ENCODE peak calls at places on chromosome 16, in five cellular contexts. V is stimulated activated CD8-positive, alpha-beta memory T cell treated with anti-CD3 and anti-CD28 coated beads, Interleukin-4, amount 100 ng/mL, for 1 hour; X is left ventricle myocardium inferior; Y is Daoy; I is GM19239. Q is an unnamed sample.

GRCh38 chr16:13098536-13098935 is 197.1 kb downstream of the SHISA9 start:
- DNase-seq in V (no peak), X (no peak), Y (no peak), I (no peak), Q (no peak)

GRCh38 chr16:81996664-81997529 is 14.4 kb downstream of the SDR42E1 start:
- DNase-seq in V (no peak), X (no peak), Y (peak; percentile 71), I (no peak), Q (peak; percentile 18)

GRCh38 chr16:56301391-56301850 is 110.1 kb downstream of the GNAO1 start:
- DNase-seq in V (no peak), X (no peak), Y (peak; percentile 66), I (no peak), Q (no peak)

GRCh38 chr16:4675864-4676786 is 17.2 kb upstream of the NUDT16L1 start:
- DNase-seq in V (no peak), X (no peak), Y (no peak), I (no peak), Q (peak; percentile 53)

GRCh38 chr16:4682616-4683254 is 10.6 kb upstream of the NUDT16L1 start:
- DNase-seq in V (no peak), X (no peak), Y (no peak), I (no peak), Q (no peak)

GRCh38 chr16:87060026-87060986 is 256.9 kb downstream of the C16orf95 start:
- DNase-seq in V (no peak), X (no peak), Y (peak; percentile 45), I (no peak), Q (no peak)

GRCh38 chr16:54493076-54493475 is 206.5 kb upstream of the IRX3 start:
- DNase-seq in V (no peak), X (no peak), Y (peak; percentile 36), I (no peak), Q (no peak)

GRCh38 chr16:85673529-85674417 is 15.0 kb downstream of the GINS2 start:
- DNase-seq in V (no peak), X (peak; percentile 60), Y (peak; percentile 22), I (no peak), Q (peak; percentile 63)

GRCh38 chr16:50247123-50247905 is 19.0 kb upstream of the ADCY7 start:
- DNase-seq in V (no peak), X (no peak), Y (no peak), I (no peak), Q (no peak)

GRCh38 chr16:66588981-66589713 is 9.9 kb downstream of the CMTM2 start:
- DNase-seq in V (peak; percentile 37), X (no peak), Y (peak; percentile 55), I (peak; percentile 43), Q (peak; percentile 32)

GRCh38 chr16:56603589-56603988 is 4.8 kb upstream of the MT2A start:
- DNase-seq in V (no peak), X (peak; percentile 44), Y (peak; percentile 36), I (no peak), Q (peak; percentile 49)

GRCh38 chr16:73185737-73186136 is 137.8 kb upstream of the ZFHX3 start:
- DNase-seq in V (no peak), X (no peak), Y (no peak), I (no peak), Q (no peak)

GRCh38 chr16:23351360-23351759 is 49.3 kb downstream of the SCNN1B start:
- DNase-seq in V (no peak), X (no peak), Y (no peak), I (no peak), Q (no peak)

GRCh38 chr16:5064915-5065314 is 841 bp downstream of the C16orf89 start:
- DNase-seq in V (no peak), X (no peak), Y (peak; percentile 27), I (no peak), Q (no peak)

GRCh38 chr16:969508-970378 is 1.0 kb downstream of the LMF1 start:
- DNase-seq in V (no peak), X (peak; percentile 44), Y (no peak), I (no peak), Q (no peak)

GRCh38 chr16:65083181-65083845 is 38.5 kb downstream of the CDH11 start:
- DNase-seq in V (no peak), X (no peak), Y (no peak), I (no peak), Q (no peak)

GRCh38 chr16:651844-652243 is 2.7 kb downstream of the WDR90 start:
- DNase-seq in V (no peak), X (no peak), Y (no peak), I (no peak), Q (no peak)

GRCh38 chr16:20347666-20348364 is 4.7 kb downstream of the UMOD start:
- DNase-seq in V (no peak), X (no peak), Y (peak; percentile 17), I (no peak), Q (no peak)

GRCh38 chr16:87956169-87956770 is 5.0 kb downstream of the BANP start:
- DNase-seq in V (peak; percentile 43), X (peak; percentile 50), Y (no peak), I (peak; percentile 52), Q (no peak)

GRCh38 chr16:14473488-14473887 is 156.6 kb downstream of the PARN start:
- DNase-seq in V (no peak), X (no peak), Y (no peak), I (no peak), Q (no peak)

GRCh38 chr16:70398177-70398743 is 40.6 kb downstream of the ST3GAL2 start:
- DNase-seq in V (no peak), X (no peak), Y (no peak), I (no peak), Q (no peak)

GRCh38 chr16:30049871-30050270 is 15.7 kb upstream of the ALDOA start:
- DNase-seq in V (no peak), X (no peak), Y (no peak), I (no peak), Q (no peak)

GRCh38 chr16:55488306-55488705 is 9.3 kb downstream of the MMP2 start:
- DNase-seq in V (no peak), X (no peak), Y (peak; percentile 66), I (no peak), Q (no peak)

GRCh38 chr16:23320695-23321094 is 18.6 kb downstream of the SCNN1B start:
- DNase-seq in V (no peak), X (no peak), Y (no peak), I (no peak), Q (no peak)

GRCh38 chr16:88760424-88761142 is 24.4 kb downstream of the PIEZO1 start:
- DNase-seq in V (no peak), X (no peak), Y (no peak), I (no peak), Q (no peak)

GRCh38 chr16:265711-266110 is 10.0 kb downstream of the RGS11 start:
- DNase-seq in V (no peak), X (no peak), Y (no peak), I (no peak), Q (no peak)

GRCh38 chr16:51465026-51465425 is 314.0 kb upstream of the SALL1 start:
- DNase-seq in V (no peak), X (no peak), Y (peak; percentile 2), I (no peak), Q (no peak)

GRCh38 chr16:87705780-87706277 is 60.0 kb downstream of the KLHDC4 start:
- DNase-seq in V (no peak), X (no peak), Y (no peak), I (no peak), Q (no peak)

GRCh38 chr16:26598061-26598460 is 468.7 kb upstream of the C16orf82 start:
- DNase-seq in V (peak; percentile 35), X (no peak), Y (no peak), I (no peak), Q (no peak)

GRCh38 chr16:50261707-50262235 is 4.6 kb upstream of the ADCY7 start:
- DNase-seq in V (no peak), X (no peak), Y (no peak), I (no peak), Q (no peak)

GRCh38 chr16:85137323-85138072 is 25.2 kb upstream of the CIBAR2 start:
- DNase-seq in V (no peak), X (peak; percentile 96), Y (peak; percentile 65), I (no peak), Q (peak; percentile 91)

GRCh38 chr16:87822571-87822970 is 46.7 kb downstream of the SLC7A5 start:
- DNase-seq in V (no peak), X (no peak), Y (no peak), I (no peak), Q (no peak)

GRCh38 chr16:16052916-16053315 is 103.5 kb downstream of the ABCC1 start:
- DNase-seq in V (no peak), X (no peak), Y (peak; percentile 13), I (no peak), Q (no peak)

GRCh38 chr16:67212766-67213165 is 13.8 kb downstream of the ELMO3 start:
- DNase-seq in V (no peak), X (no peak), Y (no peak), I (no peak), Q (no peak)

GRCh38 chr16:71352466-71352865 is 6.1 kb upstream of the CALB2 start:
- DNase-seq in V (no peak), X (no peak), Y (no peak), I (no peak), Q (no peak)

GRCh38 chr16:18975109-18975508 is 8.6 kb upstream of the TMC7 start:
- DNase-seq in V (no peak), X (no peak), Y (no peak), I (no peak), Q (no peak)

GRCh38 chr16:705748-706188 is at the start of gene FBXL16:
- DNase-seq in V (no peak), X (no peak), Y (no peak), I (no peak), Q (no peak)

GRCh38 chr16:85553436-85554113 is 59.5 kb upstream of the GSE1 start:
- DNase-seq in V (no peak), X (peak; percentile 75), Y (peak; percentile 67), I (peak; percentile 71), Q (peak; percentile 57)

GRCh38 chr16:86951831-86952598 is 365.2 kb downstream of the C16orf95 start:
- DNase-seq in V (no peak), X (peak; percentile 50), Y (peak; percentile 98), I (no peak), Q (no peak)

GRCh38 chr16:89171216-89172170 is at the start of gene CDH15:
- DNase-seq in V (peak; percentile 84), X (peak; percentile 87), Y (peak; percentile 95), I (peak; percentile 97), Q (peak; percentile 95)

Q was measured in mucosa of gallbladder.